ENCODE peak calls at places on chromosomes 16 and 17, in eight cellular contexts. G, J, D, A, C, N, X and B are unnamed samples.

GRCh38 chr16:24504467-24505345 is 34.7 kb upstream of the RBBP6 start:
- DNase-seq in D (peak; percentile 38), X (peak; percentile 49), C (no peak), J (peak; percentile 57), A (no peak), N (peak; percentile 38), G (peak; percentile 55), B (peak; percentile 71)

GRCh38 chr16:22671301-22672076 is 142.5 kb upstream of the HS3ST2 start:
- DNase-seq in D (no peak), C (no peak), A (no peak), N (no peak), G (no peak), J (no peak), X (no peak), B (no peak)

GRCh38 chr17:76405607-76405966 is 21.2 kb downstream of the SPHK1 start:
- DNase-seq in G (no peak), J (no peak), X (no peak), A (no peak), N (no peak), C (no peak), D (no peak), B (no peak)

GRCh38 chr16:75491876-75492275 is 3.4 kb downstream of the CHST6 start:
- DNase-seq in J (no peak), N (no peak), C (no peak), A (no peak), X (peak; percentile 36), G (peak; percentile 78), D (no peak), B (peak; percentile 69)

GRCh38 chr17:15385305-15385704 is 43.9 kb upstream of the TEKT3 start:
- DNase-seq in A (no peak), N (no peak), G (no peak), D (no peak), X (no peak), C (no peak), J (no peak), B (no peak)

GRCh38 chr17:9900744-9901143 is 4.3 kb downstream of the RCVRN start:
- DNase-seq in C (no peak), A (no peak), N (no peak), G (no peak), X (no peak), D (no peak), J (no peak), B (no peak)

GRCh38 chr17:69069289-69069688 is 8.6 kb upstream of the ABCA9 start:
- DNase-seq in N (no peak), G (no peak), D (no peak), C (no peak), X (no peak), J (no peak), A (no peak), B (no peak)

GRCh38 chr17:70945386-70945785 is 776.1 kb downstream of the KCNJ2 start:
- DNase-seq in N (no peak), J (no peak), D (no peak), C (no peak), G (no peak), X (no peak), A (no peak), B (no peak)

GRCh38 chr17:38598536-38598935 is 7.2 kb downstream of the SRCIN1 start:
- DNase-seq in A (no peak), N (peak; percentile 82), C (no peak), D (peak; percentile 63), J (peak; percentile 55), G (no peak), X (peak; percentile 84), B (peak; percentile 98)

GRCh38 chr17:42019509-42020404 is at the start of gene NKIRAS2:
- DNase-seq in A (peak; percentile 67), C (peak; percentile 57), N (peak; percentile 95), D (peak; percentile 96), J (peak; percentile 90), G (peak; percentile 93), X (peak; percentile 87), B (peak; percentile 99)

GRCh38 chr16:27311897-27312303 is 1.9 kb upstream of the IL4R start:
- DNase-seq in X (no peak), A (no peak), G (no peak), D (no peak), C (no peak), N (no peak), J (no peak), B (no peak)

GRCh38 chr16:11240636-11241473 is 15.1 kb downstream of the SOCS1 start:
- DNase-seq in C (no peak), X (no peak), G (no peak), D (no peak), N (peak; percentile 61), J (no peak), A (no peak), B (no peak)

GRCh38 chr17:14409292-14409691 is 108.4 kb downstream of the HS3ST3B1 start:
- DNase-seq in C (no peak), D (no peak), J (no peak), G (no peak), A (no peak), X (no peak), N (no peak), B (no peak)

GRCh38 chr16:70267516-70267915 is 15.8 kb upstream of the EXOSC6 start:
- DNase-seq in G (no peak), D (peak; percentile 33), C (no peak), J (peak; percentile 58), X (peak; percentile 21), A (no peak), N (peak; percentile 35), B (peak; percentile 48)

GRCh38 chr17:20896153-20896649 is 146.6 kb downstream of the USP22 start:
- DNase-seq in G (no peak), X (peak; percentile 66), N (peak; percentile 38), A (no peak), C (no peak), J (no peak), D (peak; percentile 13), B (no peak)

GRCh38 chr17:79871131-79871530 is 31.9 kb upstream of the CBX4 start:
- DNase-seq in J (no peak), G (no peak), N (no peak), A (no peak), D (no peak), X (no peak), C (no peak), B (no peak)

GRCh38 chr17:50615818-50616217 is 18.9 kb upstream of the ABCC3 start:
- DNase-seq in D (no peak), J (no peak), G (no peak), A (no peak), X (no peak), C (no peak), N (no peak), B (no peak)

GRCh38 chr16:48596326-48596725 is 13.7 kb downstream of the N4BP1 start:
- DNase-seq in D (no peak), J (no peak), C (no peak), A (no peak), N (no peak), X (peak; percentile 71), G (no peak), B (no peak)

GRCh38 chr16:96935-97381 is 18.9 kb downstream of the MPG start:
- DNase-seq in D (peak; percentile 91), C (no peak), X (peak; percentile 73), J (peak; percentile 83), N (peak; percentile 92), G (peak; percentile 86), A (peak; percentile 74), B (peak; percentile 94)

GRCh38 chr17:4553669-4554068 is 1.5 kb downstream of the MYBBP1A start:
- DNase-seq in X (no peak), J (no peak), G (no peak), A (no peak), D (no peak), N (no peak), C (no peak), B (no peak)

GRCh38 chr16:1741553-1742165 is 29.7 kb downstream of the NME3 start:
- DNase-seq in N (no peak), G (no peak), J (no peak), X (no peak), D (no peak), A (no peak), C (no peak), B (no peak)

DNA sequence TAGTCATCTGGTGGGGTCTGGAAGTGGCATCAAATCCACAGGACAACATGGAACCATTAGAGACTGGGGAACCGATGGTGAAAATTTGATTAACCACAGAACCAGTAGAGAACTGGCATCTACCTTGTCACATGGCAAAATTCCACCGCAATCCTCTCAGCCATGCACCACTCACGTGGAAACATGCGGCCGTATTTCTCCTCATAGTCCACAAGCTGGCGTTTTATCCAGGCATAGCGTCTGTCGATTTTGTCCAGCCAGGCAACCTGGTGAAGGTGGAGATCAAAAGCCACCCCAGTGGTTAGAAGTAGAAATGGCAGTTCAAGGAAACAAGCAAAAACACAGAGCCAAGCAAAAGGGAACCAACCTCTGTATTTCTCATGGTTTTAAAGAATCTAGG is 87.6 kb downstream of the VPS53 start:
- DNase-seq in N (no peak), A (no peak), C (no peak), X (no peak), J (no peak), D (no peak), G (no peak), B (no peak)
- TF ChIP-seq CTCF in N (no peak), A (no peak), C (no peak), X (no peak), J (peak; percentile 18), D (no peak), G (no peak), B (no peak)

DNA sequence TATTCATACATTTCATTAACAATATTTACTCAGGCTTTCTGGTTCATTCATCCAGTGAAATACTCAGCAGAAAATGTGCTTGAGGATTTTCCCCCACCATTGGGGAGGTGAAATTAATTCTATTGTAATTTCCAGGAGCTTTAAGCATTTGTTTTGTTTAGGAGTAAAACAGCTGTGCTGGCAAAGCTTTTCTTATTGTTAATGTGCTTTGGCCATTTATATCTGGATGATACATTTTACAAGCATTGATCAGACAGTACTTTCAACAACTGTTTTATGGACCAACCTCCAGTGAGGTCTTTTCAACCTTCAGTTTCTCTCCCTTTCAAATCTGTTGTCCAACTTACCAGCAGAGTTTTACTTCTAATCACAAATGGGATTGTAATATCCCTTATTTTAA is 672.4 kb downstream of the CDH11 start:
- DNase-seq in D (no peak), J (no peak), G (no peak), X (no peak), N (no peak), C (no peak), A (no peak), B (no peak)
- TF ChIP-seq CTCF in D (no peak), J (no peak), G (no peak), X (no peak), N (no peak), C (no peak), A (no peak), B (no peak)

DNA sequence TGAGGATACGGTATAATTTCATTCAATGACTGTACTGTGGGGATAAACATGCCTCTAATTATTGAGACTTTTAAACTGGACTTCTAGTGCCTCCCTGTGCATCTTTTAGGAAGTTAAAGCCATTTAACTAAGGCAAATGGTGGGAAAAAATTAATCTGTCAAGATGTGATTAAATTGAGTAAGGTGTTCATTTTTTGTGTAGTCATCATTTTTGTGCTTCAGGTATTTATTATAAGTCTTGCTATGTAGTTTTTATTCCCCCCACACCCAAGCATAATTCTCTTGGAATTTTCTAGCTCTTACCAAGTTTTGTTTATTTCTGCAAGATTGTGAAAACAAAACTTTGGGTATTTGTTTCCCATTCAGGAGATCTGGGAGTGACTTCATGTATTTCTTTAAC is 10.2 kb downstream of the TAF15 start:
- DNase-seq in C (no peak), J (no peak), X (no peak), D (no peak), A (no peak), N (no peak), G (no peak), B (no peak)
- TF ChIP-seq CTCF in C (no peak), J (no peak), X (no peak), D (no peak), A (no peak), N (no peak), G (no peak), B (no peak)

GRCh38 chr16:47581114-47581513 is 120.0 kb downstream of the PHKB start:
- DNase-seq in N (no peak), D (no peak), X (no peak), C (no peak), G (no peak), J (no peak), A (no peak), B (no peak)
- TF ChIP-seq CTCF in N (no peak), D (no peak), X (no peak), C (no peak), G (no peak), J (peak; percentile 19), A (no peak), B (no peak)